ENCODE peak calls at places on chromosomes 7 and 10, in five cellular contexts. C is adipocyte, E is body of pancreas, Z is heart left ventricle, Q is foreskin fibroblast. Y is an unnamed sample.

GRCh38 chr10:11446895-11447294 is 164.6 kb downstream of the USP6NL start:
- DNase-seq in C (no peak), E (no peak), Z (no peak), Q (no peak), Y (no peak)

GRCh38 chr7:19752045-19752444 is 21.4 kb downstream of the TMEM196 start:
- DNase-seq in C (no peak), E (no peak), Z (no peak), Q (no peak), Y (no peak)

GRCh38 chr7:123748171-123748733 is 551 bp downstream of the WASL start:
- DNase-seq in C (peak), E (peak), Z (peak), Q (peak), Y (peak)

GRCh38 chr7:44161371-44161770 is 20.2 kb upstream of the MYL7 start:
- DNase-seq in C (no peak), E (no peak), Z (no peak), Q (no peak), Y (no peak)

GRCh38 chr10:29946953-29947700 is 112.3 kb downstream of the JCAD start:
- DNase-seq in C (peak), E (peak), Z (peak), Q (peak), Y (no peak)

GRCh38 chr7:95478139-95479037 is 7.4 kb upstream of the ASB4 start:
- DNase-seq in C (peak), E (peak), Z (no peak), Q (peak), Y (no peak)

GRCh38 chr7:34751725-34752643 is 94.0 kb downstream of the NPSR1 start:
- DNase-seq in C (no peak), E (no peak), Z (no peak), Q (no peak), Y (no peak)

GRCh38 chr7:70092314-70093303 is 494.3 kb downstream of the AUTS2 start:
- DNase-seq in C (peak), E (no peak), Z (peak), Q (peak), Y (no peak)

GRCh38 chr10:127003032-127003685 is 97.9 kb downstream of the DOCK1 start:
- DNase-seq in C (no peak), E (no peak), Z (no peak), Q (no peak), Y (no peak)

GRCh38 chr7:111146136-111146535 is 55.2 kb downstream of the LRRN3 start:
- DNase-seq in C (no peak), E (no peak), Z (no peak), Q (no peak), Y (no peak)

GRCh38 chr10:65033957-65034356 is 1512.8 kb downstream of the REEP3 start:
- DNase-seq in C (no peak), E (peak), Z (no peak), Q (no peak), Y (peak)

GRCh38 chr7:16189026-16189715 is 232.2 kb downstream of the CRPPA start:
- DNase-seq in C (peak), E (no peak), Z (no peak), Q (peak), Y (no peak)

GRCh38 chr7:19561121-19561805 is 147.6 kb downstream of the POLR1F start:
- DNase-seq in C (peak), E (no peak), Z (no peak), Q (peak), Y (no peak)

GRCh38 chr7:84013616-84014240 is 180.9 kb downstream of the SEMA3A start:
- DNase-seq in C (no peak), E (no peak), Z (no peak), Q (no peak), Y (no peak)

GRCh38 chr7:2248984-2249694 is 7.1 kb downstream of the NUDT1 start:
- DNase-seq in C (peak), E (no peak), Z (peak), Q (peak), Y (no peak)

GRCh38 chr7:148982596-148983219 is 45.6 kb downstream of the PDIA4 start:
- DNase-seq in C (peak), E (no peak), Z (no peak), Q (peak), Y (no peak)

GRCh38 chr7:70574970-70575799 is 556.8 kb upstream of the GALNT17 start:
- DNase-seq in C (peak), E (no peak), Z (no peak), Q (no peak), Y (peak)

GRCh38 chr10:77378950-77379349 is 258.7 kb downstream of the KCNMA1 start:
- DNase-seq in C (no peak), E (no peak), Z (no peak), Q (no peak), Y (no peak)
- H3K4me3 ChIP-seq in C (no peak), E (no peak), Z (no peak), Q (no peak), Y (no peak)

DNA sequence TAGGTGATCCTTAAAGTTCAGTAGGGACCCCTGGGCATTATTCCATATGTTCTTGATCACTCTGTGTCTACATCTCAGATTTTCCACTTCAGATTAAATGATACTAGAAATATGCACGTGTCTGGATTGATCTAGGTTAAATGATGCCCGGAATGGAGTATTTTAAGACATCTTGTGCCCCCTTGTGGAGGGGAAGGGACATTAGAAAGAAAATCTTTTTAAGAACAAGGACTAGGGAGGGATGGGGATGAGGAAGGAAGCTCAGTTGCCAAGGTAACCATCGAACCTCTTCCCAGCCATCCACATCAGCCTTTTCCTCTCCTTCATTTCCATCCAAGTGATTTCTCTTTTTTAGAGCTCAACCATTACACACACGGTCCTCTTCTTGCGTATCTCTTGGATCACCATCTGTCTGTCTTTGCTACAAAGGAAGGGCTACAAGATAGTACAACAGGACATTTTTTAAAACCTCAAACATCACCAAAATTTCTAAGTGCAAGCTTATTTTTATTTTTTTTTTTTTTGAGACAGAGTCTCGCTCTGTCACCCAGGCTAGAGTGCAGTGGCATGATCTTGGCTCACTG is 40.5 kb downstream of the PRSS2 start:
- DNase-seq in C (peak), E (no peak), Z (no peak), Q (peak), Y (no peak)
- H3K4me3 ChIP-seq in C (no peak), E (no peak), Z (no peak), Q (no peak), Y (no peak)

GRCh38 chr7:24279512-24279911 is 4.5 kb upstream of the NPY start:
- DNase-seq in C (no peak), E (no peak), Z (no peak), Q (no peak), Y (no peak)

GRCh38 chr7:24284699-24285506 is 913 bp downstream of the NPY start:
- DNase-seq in C (no peak), E (peak), Z (no peak), Q (no peak), Y (no peak)

GRCh38 chr7:24283559-24283899 is 461 bp upstream of the NPY start:
- DNase-seq in C (peak), E (no peak), Z (no peak), Q (no peak), Y (no peak)

DNA sequence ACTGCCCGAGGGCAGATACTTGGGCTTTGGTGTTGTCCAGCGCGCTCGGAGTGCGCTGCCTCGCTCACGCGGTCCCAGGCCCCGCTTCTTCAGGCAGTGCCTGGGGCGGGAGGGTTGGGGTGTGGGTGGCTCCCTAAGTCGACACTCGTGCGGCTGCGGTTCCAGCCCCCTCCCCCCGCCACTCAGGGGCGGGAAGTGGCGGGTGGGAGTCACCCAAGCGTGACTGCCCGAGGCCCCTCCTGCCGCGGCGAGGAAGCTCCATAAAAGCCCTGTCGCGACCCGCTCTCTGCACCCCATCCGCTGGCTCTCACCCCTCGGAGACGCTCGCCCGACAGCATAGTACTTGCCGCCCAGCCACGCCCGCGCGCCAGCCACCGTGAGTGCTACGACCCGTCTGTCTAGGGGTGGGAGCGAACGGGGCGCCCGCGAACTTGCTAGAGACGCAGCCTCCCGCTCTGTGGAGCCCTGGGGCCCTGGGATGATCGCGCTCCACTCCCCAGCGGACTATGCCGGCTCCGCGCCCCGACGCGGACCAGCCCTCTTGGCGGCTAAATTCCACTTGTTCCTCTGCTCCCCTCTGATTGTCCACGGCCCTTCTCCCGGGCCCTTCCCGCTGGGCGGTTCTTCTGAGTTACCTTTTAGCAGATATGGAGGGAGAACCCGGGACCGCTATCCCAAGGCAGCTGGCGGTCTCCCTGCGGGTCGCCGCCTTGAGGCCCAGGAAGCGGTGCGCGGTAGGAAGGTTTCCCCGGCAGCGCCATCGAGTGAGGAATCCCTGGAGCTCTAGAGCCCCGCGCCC is at the start of gene NPY:
- DNase-seq in C (peak), E (no peak), Z (no peak), Q (no peak), Y (no peak)
- H3K4me3 ChIP-seq in C (no peak), E (no peak), Z (no peak), Q (no peak), Y (no peak)

GRCh38 chr7:50147952-50148351 is 54.9 kb upstream of the ZPBP start:
- DNase-seq in C (no peak), E (no peak), Z (no peak), Q (no peak), Y (no peak)
- H3K4me3 ChIP-seq in C (peak), E (no peak), Z (no peak), Q (no peak), Y (no peak)

DNA sequence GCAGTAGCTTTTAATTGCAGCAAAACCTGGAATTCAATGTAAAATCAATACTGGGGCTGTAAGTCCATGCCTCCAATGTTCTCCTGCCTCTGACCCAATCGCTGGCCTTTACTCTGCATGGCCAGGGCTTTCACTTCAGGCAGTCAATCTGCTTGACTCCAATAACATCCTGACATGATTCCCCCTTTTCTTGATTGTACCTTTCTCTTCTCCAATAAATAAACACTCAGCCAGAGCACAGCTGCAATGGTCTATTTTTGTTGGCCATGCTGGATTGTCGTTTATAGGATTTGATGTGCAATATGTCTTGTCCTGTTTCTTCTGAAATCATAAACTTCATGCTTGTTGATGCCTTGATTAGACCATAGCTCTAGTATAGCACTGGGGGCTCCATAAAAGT is 97.8 kb upstream of the COL1A2 start:
- DNase-seq in C (peak), E (no peak), Z (no peak), Q (peak), Y (no peak)
- H3K4me3 ChIP-seq in C (peak), E (no peak), Z (no peak), Q (peak), Y (no peak)

DNA sequence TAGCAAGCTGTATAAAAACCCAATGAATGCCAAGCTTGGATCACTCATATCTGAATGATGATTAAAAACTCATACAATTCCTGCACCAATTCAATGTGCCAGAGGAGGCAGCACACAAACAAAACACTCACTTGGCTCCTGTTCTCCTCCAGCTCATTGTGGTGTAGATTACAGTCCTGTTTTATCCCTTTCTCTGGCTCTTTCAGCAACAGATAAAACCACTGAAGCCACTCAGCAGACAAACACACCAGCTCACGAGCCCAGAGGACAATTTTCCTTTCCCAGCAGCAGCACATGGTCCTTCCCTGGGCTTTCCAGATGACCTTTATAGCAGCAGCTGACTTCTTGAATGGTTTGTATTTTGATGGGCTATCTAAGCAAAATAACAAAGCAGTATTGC is 107.3 kb upstream of the STARD3NL start:
- DNase-seq in C (peak), E (peak), Z (no peak), Q (no peak), Y (no peak)
- H3K4me3 ChIP-seq in C (no peak), E (no peak), Z (no peak), Q (no peak), Y (no peak)

GRCh38 chr7:27203964-27204594 is 4.2 kb upstream of the HOXA13 start:
- DNase-seq in C (no peak), E (no peak), Z (no peak), Q (no peak), Y (no peak)

GRCh38 chr7:27203378-27203953 is 3.6 kb upstream of the HOXA13 start:
- DNase-seq in C (no peak), E (no peak), Z (no peak), Q (no peak), Y (no peak)

GRCh38 chr7:27201231-27202017 is 1.5 kb upstream of the HOXA13 start:
- DNase-seq in C (no peak), E (no peak), Z (no peak), Q (peak), Y (no peak)

GRCh38 chr7:27202018-27202740 is 2.3 kb upstream of the HOXA13 start:
- DNase-seq in C (no peak), E (no peak), Z (no peak), Q (no peak), Y (no peak)

GRCh38 chr7:27202741-27203134 is 2.8 kb upstream of the HOXA13 start:
- DNase-seq in C (no peak), E (no peak), Z (no peak), Q (no peak), Y (no peak)
- H3K4me3 ChIP-seq in C (no peak), E (no peak), Z (no peak), Q (peak), Y (no peak)

GRCh38 chr10:95404460-95404858 is 113.7 kb upstream of the PDLIM1 start:
- DNase-seq in C (no peak), E (no peak), Z (no peak), Q (no peak), Y (peak)
- H3K4me3 ChIP-seq in C (no peak), E (no peak), Z (no peak), Q (no peak), Y (no peak)